ENCODE peak calls at places on chromosomes 7 and 10, in nine cellular contexts. I is RWPE2; B is aorta; F is effector memory CD4-positive, alpha-beta T cell; T is uterus; G is ovary; Y is PC-3; E is tibial nerve; Z is lung. N is an unnamed sample.

GRCh38 chr7:130721486-130722277 is 12.3 kb downstream of the KLF14 start:
- DNase-seq in I (no peak), B (peak; percentile 76), F (no peak), T (peak; percentile 67), G (peak; percentile 78), Y (peak; percentile 69), E (peak; percentile 24), Z (peak; percentile 61), N (peak; percentile 50)

GRCh38 chr7:96204601-96205000 is 117.3 kb downstream of the SLC25A13 start:
- DNase-seq in I (no peak), B (no peak), F (no peak), T (no peak), G (no peak), Y (peak; percentile 79), E (no peak), Z (no peak), N (no peak)

GRCh38 chr10:35208536-35208935 is 81.9 kb downstream of the CREM start:
- DNase-seq in I (no peak), B (no peak), F (no peak), T (no peak), G (no peak), Y (no peak), E (no peak), Z (no peak), N (no peak)

GRCh38 chr10:1737222-1738061 is at the start of gene ADARB2:
- DNase-seq in I (no peak), B (no peak), F (no peak), T (no peak), G (no peak), Y (no peak), E (no peak), Z (no peak), N (peak; percentile 20)

GRCh38 chr10:89391882-89392756 is at the start of gene IFIT1:
- DNase-seq in I (no peak), B (no peak), F (peak; percentile 19), T (peak; percentile 36), G (peak; percentile 47), Y (peak; percentile 75), E (no peak), Z (peak; percentile 58), N (peak; percentile 90)

GRCh38 chr10:60872451-60872850 is 71.5 kb downstream of the RHOBTB1 start:
- DNase-seq in I (no peak), B (no peak), F (no peak), T (no peak), G (no peak), Y (no peak), E (no peak), Z (no peak), N (no peak)

GRCh38 chr10:110414563-110415309 is 83.0 kb upstream of the DUSP5 start:
- DNase-seq in I (peak; percentile 88), B (no peak), F (peak; percentile 89), T (no peak), G (no peak), Y (peak; percentile 96), E (no peak), Z (no peak), N (peak; percentile 68)

GRCh38 chr7:20331231-20331880 is 656 bp downstream of the ITGB8 start:
- DNase-seq in I (peak; percentile 53), B (peak; percentile 59), F (no peak), T (peak; percentile 43), G (peak; percentile 74), Y (peak; percentile 42), E (peak; percentile 22), Z (peak; percentile 38), N (peak; percentile 35)

GRCh38 chr7:95267754-95268153 is 56.6 kb downstream of the PON1 start:
- DNase-seq in I (no peak), B (no peak), F (no peak), T (no peak), G (no peak), Y (peak; percentile 36), E (no peak), Z (no peak), N (no peak)

GRCh38 chr7:104790440-104790839 is 223.6 kb upstream of the KMT2E start:
- DNase-seq in I (no peak), B (no peak), F (no peak), T (no peak), G (no peak), Y (peak; percentile 39), E (no peak), Z (no peak), N (no peak)

GRCh38 chr10:8898745-8899330 is 844.4 kb downstream of the GATA3 start:
- DNase-seq in I (no peak), B (no peak), F (no peak), T (no peak), G (no peak), Y (no peak), E (no peak), Z (no peak), N (no peak)

GRCh38 chr10:63886281-63887025 is 365.3 kb downstream of the REEP3 start:
- DNase-seq in I (no peak), B (no peak), F (no peak), T (no peak), G (no peak), Y (no peak), E (no peak), Z (no peak), N (no peak)

GRCh38 chr7:151409555-151410404 is at the start of gene WDR86:
- DNase-seq in I (no peak), B (no peak), F (no peak), T (no peak), G (peak; percentile 64), Y (no peak), E (no peak), Z (no peak), N (no peak)

GRCh38 chr10:34731885-34732701 is 83.0 kb downstream of the PARD3 start:
- DNase-seq in I (no peak), B (no peak), F (no peak), T (no peak), G (no peak), Y (peak; percentile 100), E (no peak), Z (no peak), N (no peak)

GRCh38 chr7:150937848-150938561 is 40.1 kb downstream of the KCNH2 start:
- DNase-seq in I (peak; percentile 76), B (no peak), F (no peak), T (no peak), G (no peak), Y (peak; percentile 80), E (no peak), Z (no peak), N (no peak)

GRCh38 chr7:130845581-130846085 is 111.6 kb upstream of the KLF14 start:
- DNase-seq in I (peak; percentile 74), B (no peak), F (no peak), T (no peak), G (no peak), Y (peak; percentile 89), E (no peak), Z (no peak), N (no peak)

GRCh38 chr7:93736970-93737369 is 153.6 kb downstream of the TFPI2 start:
- DNase-seq in I (no peak), B (no peak), F (no peak), T (no peak), G (no peak), Y (peak; percentile 15), E (no peak), Z (no peak), N (no peak)

GRCh38 chr7:138796038-138796580 is 1.7 kb upstream of the TMEM213 start:
- DNase-seq in I (no peak), B (no peak), F (no peak), T (no peak), G (no peak), Y (no peak), E (no peak), Z (no peak), N (no peak)

GRCh38 chr10:56782503-56782902 is 421.4 kb upstream of the ZWINT start:
- DNase-seq in I (no peak), B (no peak), F (no peak), T (no peak), G (no peak), Y (no peak), E (no peak), Z (no peak), N (no peak)
- H3K4me1 ChIP-seq in I (no peaks in the 10 kb centered on the region), B (no peaks in the 10 kb centered on the region), F (no peaks in the 10 kb centered on the region), T (no peaks in the 10 kb centered on the region), G (no peaks in the 10 kb centered on the region), Y (no peaks in the 10 kb centered on the region), E (no peaks in the 10 kb centered on the region), Z (no peaks in the 10 kb centered on the region), N (no peaks in the 10 kb centered on the region)

GRCh38 chr10:74044419-74044818 is 46.5 kb downstream of the VCL start:
- DNase-seq in I (no peak), B (no peak), F (no peak), T (no peak), G (no peak), Y (no peak), E (no peak), Z (no peak), N (no peak)
- H3K4me1 ChIP-seq in I (peaks cover 11% of the 10 kb centered on the region), B (peaks cover 6% of the 10 kb centered on the region), F (no peaks in the 10 kb centered on the region), T (peaks cover 17% of the 10 kb centered on the region), G (peaks cover 5% of the 10 kb centered on the region), Y (peaks cover 18% of the 10 kb centered on the region), E (peaks cover 16% of the 10 kb centered on the region), Z (peaks cover 5% of the 10 kb centered on the region), N (no peaks in the 10 kb centered on the region)

DNA sequence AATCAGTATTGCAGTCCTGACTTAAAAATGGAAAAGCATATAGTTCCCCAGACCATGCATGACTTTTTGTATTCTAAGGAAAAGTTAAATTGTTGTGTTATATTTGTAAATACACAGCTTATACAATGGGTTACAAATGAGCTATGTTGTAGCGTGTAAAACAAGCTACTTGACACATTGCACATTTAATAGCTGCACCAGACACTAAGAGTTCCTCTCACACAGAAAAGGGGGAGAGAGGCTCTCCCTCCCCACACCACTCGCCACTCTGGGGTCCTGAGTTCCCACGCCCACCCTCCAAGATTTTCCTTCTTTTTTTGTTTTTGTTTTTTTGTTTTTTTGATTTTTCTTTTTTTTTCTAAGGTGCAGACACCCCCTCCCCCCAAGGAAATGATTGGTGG is 6.3 kb downstream of the KLF6 start:
- DNase-seq in I (no peak), B (no peak), F (no peak), T (no peak), G (no peak), Y (no peak), E (no peak), Z (no peak), N (no peak)
- H3K4me1 ChIP-seq in I (peaks cover 59% of the 10 kb centered on the region), B (peaks cover 7% of the 10 kb centered on the region), F (peaks cover 61% of the 10 kb centered on the region), T (peaks cover 12% of the 10 kb centered on the region), G (peaks cover 18% of the 10 kb centered on the region), Y (peaks cover 65% of the 10 kb centered on the region), E (peaks cover 66% of the 10 kb centered on the region), Z (peaks cover 16% of the 10 kb centered on the region), N (peaks cover 15% of the 10 kb centered on the region)

GRCh38 chr7:75806560-75807307 is 6.9 kb downstream of the CCL24 start:
- DNase-seq in I (no peak), B (no peak), F (no peak), T (no peak), G (no peak), Y (no peak), E (no peak), Z (no peak), N (no peak)
- H3K4me1 ChIP-seq in I (no peaks in the 10 kb centered on the region), B (no peaks in the 10 kb centered on the region), F (no peaks in the 10 kb centered on the region), T (no peaks in the 10 kb centered on the region), G (no peaks in the 10 kb centered on the region), Y (no peaks in the 10 kb centered on the region), E (no peaks in the 10 kb centered on the region), Z (no peaks in the 10 kb centered on the region), N (no peaks in the 10 kb centered on the region)